ENCODE peak calls at places on chromosomes 11 and 22, in six cellular contexts. C is GM12878, Y is GM12891, A is K562, J is H1, Q is HepG2. Z is an unnamed sample.

GRCh38 chr11:611001-611996 is 4.5 kb downstream of the IRF7 start:
- DNase-seq in Y (no peak), Q (no peak), A (no peak), J (no peak), C (no peak), Z (no peak)

GRCh38 chr11:119108151-119108856 is 1.2 kb downstream of the C2CD2L start:
- DNase-seq in A (peak), Q (peak), Y (peak), J (peak), C (no peak), Z (no peak)

GRCh38 chr11:72824811-72825505 is 10.7 kb downstream of the ATG16L2 start:
- DNase-seq in Q (no peak), Y (no peak), J (no peak), C (no peak), A (no peak), Z (no peak)

GRCh38 chr22:41092023-41092817 is at the start of gene EP300:
- DNase-seq in C (no peak), A (peak), Y (peak), Q (peak), J (peak), Z (peak)

GRCh38 chr11:1975185-1975584 is 22.5 kb downstream of the H19 start:
- DNase-seq in Y (no peak), Q (no peak), C (no peak), A (no peak), J (no peak), Z (no peak)

GRCh38 chr11:110762596-110762995 is 50.4 kb upstream of the ARHGAP20 start:
- DNase-seq in J (no peak), Q (no peak), A (no peak), Y (no peak), C (no peak), Z (no peak)

GRCh38 chr11:95282337-95282751 is 51.3 kb upstream of the SESN3 start:
- DNase-seq in C (no peak), Q (peak), A (no peak), J (no peak), Y (no peak), Z (no peak)

GRCh38 chr22:49951986-49952896 is 8.3 kb upstream of the PIM3 start:
- DNase-seq in C (no peak), Y (no peak), A (no peak), J (no peak), Q (peak), Z (no peak)

GRCh38 chr11:57658023-57658361 is 430 bp downstream of the CLP1 start:
- DNase-seq in A (no peak), Q (no peak), Y (no peak), J (no peak), C (no peak), Z (no peak)

GRCh38 chr11:129894281-129895125 is 875 bp downstream of the NFRKB start:
- DNase-seq in Y (peak), Q (no peak), J (no peak), A (no peak), C (no peak), Z (peak)

GRCh38 chr11:129896062-129896461 is 684 bp upstream of the NFRKB start:
- DNase-seq in Y (no peak), C (no peak), A (peak), J (no peak), Q (no peak), Z (no peak)

GRCh38 chr11:129895126-129896041 is at the start of gene NFRKB:
- DNase-seq in Y (peak), C (peak), A (peak), Q (peak), J (peak), Z (peak)
- TF ChIP-seq POLR2A in Y (peak), C (peak), A (peak), Q (peak), J (peak), Z (peak)

DNA sequence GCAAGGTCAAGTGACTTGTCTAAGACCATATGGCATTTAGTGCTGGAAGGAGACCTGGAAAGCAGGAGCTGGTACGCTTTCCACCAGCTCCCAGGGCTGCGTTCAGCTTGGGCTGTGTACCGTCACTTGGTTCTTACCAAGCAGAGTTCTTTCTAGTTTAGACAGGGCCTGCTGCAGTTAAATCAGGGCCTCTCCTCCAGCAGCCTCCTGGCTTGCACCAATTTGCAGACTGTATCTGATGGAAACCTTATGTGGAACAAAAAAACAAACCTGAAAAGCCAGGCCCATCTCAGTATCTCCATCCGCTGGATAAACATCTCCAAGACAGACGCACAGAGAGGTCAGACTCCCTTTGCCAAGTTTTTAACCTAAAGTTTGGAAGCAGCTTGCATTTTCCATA is 288.5 kb upstream of the SORL1-AS1 start:
- DNase-seq in Q (no peak), J (no peak), Y (no peak), A (no peak), C (no peak), Z (no peak)
- TF ChIP-seq TAF1 in Q (no peak), J (no peak), Y (no peak), A (no peak), C (no peak), Z (no peak)

GRCh38 chr22:43170131-43170480 is 16.8 kb downstream of the TTLL12 start:
- DNase-seq in C (no peak), Y (no peak), Q (no peak), A (no peak), J (no peak), Z (no peak)

GRCh38 chr22:43172191-43172590 is 14.7 kb downstream of the TTLL12 start:
- DNase-seq in Y (no peak), J (no peak), A (no peak), C (no peak), Q (no peak), Z (no peak)

GRCh38 chr22:43171019-43171491 is 15.9 kb downstream of the TTLL12 start:
- DNase-seq in J (no peak), C (no peak), Q (no peak), A (no peak), Y (no peak), Z (no peak)

GRCh38 chr22:43173566-43173965 is 13.4 kb downstream of the TTLL12 start:
- DNase-seq in Y (no peak), Q (no peak), C (no peak), A (no peak), J (no peak), Z (no peak)

DNA sequence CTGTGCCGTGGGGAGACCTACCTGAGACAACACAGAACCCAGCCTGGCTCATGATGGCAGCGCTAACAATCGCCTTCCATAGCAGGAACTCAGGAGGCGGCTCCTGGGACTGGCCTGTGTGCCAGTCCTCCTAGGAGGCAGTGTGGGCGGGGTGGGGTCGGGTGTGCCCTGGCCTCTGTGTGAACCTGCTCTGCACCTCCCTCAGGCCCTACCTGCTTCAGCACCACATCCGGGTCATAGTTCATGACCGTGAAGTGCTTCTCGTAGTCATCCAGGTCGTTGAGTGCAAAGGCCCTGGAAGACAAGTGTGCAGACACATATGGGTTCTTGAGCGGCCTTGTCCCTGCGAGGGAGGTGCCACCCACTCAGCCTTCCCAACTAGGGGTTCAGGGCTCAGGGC is 15.3 kb downstream of the TTLL12 start:
- DNase-seq in A (no peak), Q (no peak), J (no peak), C (no peak), Y (no peak), Z (no peak)
- TF ChIP-seq POLR2AphosphoS5 in A (no peak), Q (no peak), J (no peak), C (no peak), Y (no peak), Z (no peak)

GRCh38 chr11:65571940-65572339 is 398 bp upstream of the FAM89B start:
- DNase-seq in Y (no peak), Q (no peak), A (peak), J (no peak), C (no peak), Z (no peak)

GRCh38 chr11:65572356-65573043 is at the start of gene FAM89B:
- DNase-seq in J (peak), Y (no peak), A (peak), Q (no peak), C (no peak), Z (peak)

GRCh38 chr11:65569164-65569972 is 909 bp upstream of the ZNRD2 start:
- DNase-seq in Y (no peak), Q (no peak), J (no peak), C (no peak), A (no peak), Z (no peak)

GRCh38 chr11:65571420-65571819 is 918 bp upstream of the FAM89B start:
- DNase-seq in J (no peak), Q (no peak), A (no peak), Y (no peak), C (no peak), Z (no peak)

GRCh38 chr11:65569973-65570918 is at the start of gene ZNRD2:
- DNase-seq in C (peak), A (peak), Q (peak), Y (peak), J (peak), Z (peak)
- TF ChIP-seq POLR2A in C (peak), A (peak), Q (peak), Y (peak), J (no peak), Z (peak)

DNA sequence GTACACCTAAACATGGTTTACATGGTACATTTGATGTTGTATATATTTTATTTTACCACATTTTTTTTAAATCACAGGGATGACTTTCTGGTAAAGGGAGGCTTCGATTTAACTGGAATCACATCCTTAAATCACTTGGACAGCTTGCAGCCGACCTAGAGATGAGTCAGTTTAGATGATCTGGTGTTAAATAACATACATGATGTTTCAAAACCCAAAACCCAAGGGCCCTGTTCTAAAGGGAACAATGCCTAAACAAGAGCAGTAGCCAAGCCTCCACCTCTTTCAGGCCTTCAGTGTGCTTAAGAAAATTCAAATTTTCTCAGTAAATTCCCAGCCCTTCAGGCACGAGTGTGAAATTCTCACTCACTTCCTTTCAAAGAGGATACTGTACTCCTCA is 108.8 kb downstream of the WT1 start:
- DNase-seq in Y (no peak), Q (no peak), C (no peak), A (no peak), J (no peak), Z (no peak)
- TF ChIP-seq TAF1 in Y (no peak), Q (no peak), C (no peak), A (no peak), J (no peak), Z (no peak)

DNA sequence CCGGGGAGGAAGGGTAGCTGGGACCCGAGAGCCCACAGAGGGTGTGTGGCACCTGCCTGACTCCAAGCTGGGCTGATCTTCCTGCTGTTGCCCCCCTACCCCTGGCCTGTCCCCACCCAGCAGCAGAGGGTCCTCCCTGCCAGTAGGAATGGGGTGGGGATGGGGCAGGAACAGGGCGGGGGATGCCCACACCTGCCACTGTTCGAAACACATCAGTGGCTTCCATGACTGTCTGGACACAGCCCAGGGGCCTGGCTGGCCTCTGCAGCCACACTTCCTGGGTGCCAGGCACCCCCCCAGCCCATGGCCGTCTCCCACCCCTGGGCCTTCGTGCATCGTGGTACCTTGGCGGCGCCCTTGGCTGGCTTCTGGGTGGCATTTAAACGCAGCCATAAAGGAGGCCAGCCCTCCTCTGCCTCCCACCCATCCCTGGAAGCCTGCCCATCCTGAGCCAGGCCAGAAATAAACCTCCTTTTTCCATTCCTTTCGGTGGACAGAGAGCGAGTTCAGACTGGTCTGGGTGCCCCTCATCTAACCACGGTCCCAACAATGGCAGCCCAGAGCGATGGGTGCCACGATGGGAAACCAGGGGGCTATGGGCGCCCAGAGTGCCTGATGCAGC is 745 bp upstream of the SHISAL1 start:
- DNase-seq in Y (no peak), C (no peak), J (no peak), Q (no peak), A (no peak), Z (no peak)
- TF ChIP-seq POLR2AphosphoS5 in Y (no peak), C (no peak), J (no peak), Q (no peak), A (no peak), Z (no peak)

GRCh38 chr11:46215208-46215931 is 62.1 kb upstream of the CREB3L1 start:
- DNase-seq in Q (no peak), Y (no peak), J (peak), A (no peak), C (no peak), Z (no peak)

GRCh38 chr11:46212720-46213119 is 64.7 kb upstream of the CREB3L1 start:
- DNase-seq in Y (no peak), A (no peak), J (no peak), Q (no peak), C (no peak), Z (no peak)

GRCh38 chr11:46220313-46220712 is 57.1 kb upstream of the CREB3L1 start:
- DNase-seq in A (no peak), Y (no peak), J (no peak), Q (no peak), C (no peak), Z (no peak)

GRCh38 chr11:46216765-46217089 is 60.7 kb upstream of the CREB3L1 start:
- DNase-seq in J (no peak), C (no peak), Y (no peak), Q (no peak), A (no peak), Z (no peak)

DNA sequence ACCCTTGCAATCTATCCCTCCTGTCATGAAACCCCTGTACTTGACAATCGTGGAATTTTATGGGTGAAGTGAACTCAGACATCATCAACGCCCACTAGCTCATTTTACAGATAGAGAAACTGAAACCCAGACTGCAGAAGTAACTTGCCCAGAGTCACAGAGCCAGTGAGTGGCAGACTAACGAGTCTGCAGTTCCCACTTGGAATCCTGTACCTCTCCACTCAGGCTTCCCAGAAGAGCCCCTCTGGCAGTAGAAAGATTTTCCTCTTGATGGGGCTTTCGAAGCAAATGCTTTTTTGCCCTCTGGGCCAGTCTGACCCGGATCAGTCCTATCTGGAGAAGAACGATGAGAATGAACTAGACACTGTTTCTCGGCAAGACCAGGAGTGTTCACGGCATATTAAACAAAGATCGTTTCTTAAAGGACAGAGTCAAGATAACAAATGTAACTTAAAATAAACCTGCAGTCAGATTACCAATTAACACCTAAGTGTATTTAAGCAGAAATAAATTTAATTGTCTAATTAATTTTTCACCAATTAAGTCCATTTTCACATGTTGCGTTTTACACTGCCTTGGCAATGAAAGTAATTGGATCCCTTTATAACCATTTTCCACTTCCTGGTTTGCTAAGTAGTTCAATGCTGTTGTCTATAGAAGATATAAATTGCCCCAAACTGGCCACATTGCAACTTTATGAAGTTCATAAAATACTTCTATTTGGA is 61.3 kb upstream of the CREB3L1 start:
- DNase-seq in C (no peak), A (no peak), Q (no peak), J (no peak), Y (no peak), Z (no peak)
- TF ChIP-seq POLR2A in C (no peak), A (no peak), Q (no peak), J (no peak), Y (no peak), Z (no peak)

Z was measured in GM12892.